ENCODE peak calls at places on chromosomes 13 and 19, in six cellular contexts. G, I, T, R, W and D are unnamed samples.

GRCh38 chr13:111338841-111339240 is 18.4 kb downstream of the TEX29 start:
- DNase-seq in G (no peak), I (no peak), T (no peak), R (no peak), W (no peak), D (no peak)

GRCh38 chr13:51849145-51850101 is 4.4 kb upstream of the TMEM272 start:
- DNase-seq in G (peak; percentile 74), I (peak; percentile 43), T (peak; percentile 16), R (no peak), W (no peak), D (no peak)

GRCh38 chr19:2425622-2426581 is 1.5 kb downstream of the TIMM13 start:
- DNase-seq in G (no peak), I (no peak), T (no peak), R (no peak), W (no peak), D (no peak)

GRCh38 chr13:98556968-98557591 is 19.8 kb downstream of the STK24 start:
- DNase-seq in G (peak; percentile 52), I (peak; percentile 43), T (no peak), R (no peak), W (no peak), D (no peak)

GRCh38 chr19:44752816-44753618 is 4.5 kb downstream of the BCL3 start:
- DNase-seq in G (peak; percentile 68), I (peak; percentile 89), T (peak; percentile 95), R (peak; percentile 83), W (peak; percentile 80), D (peak; percentile 78)

GRCh38 chr19:5343848-5344247 is 3.2 kb upstream of the PTPRS start:
- DNase-seq in G (no peak), I (no peak), T (no peak), R (no peak), W (no peak), D (peak; percentile 60)

GRCh38 chr13:47249296-47249695 is 352.4 kb upstream of the HTR2A start:
- DNase-seq in G (no peak), I (no peak), T (no peak), R (no peak), W (no peak), D (no peak)

GRCh38 chr13:25085125-25085742 is 10.7 kb upstream of the PABPC3 start:
- DNase-seq in G (peak; percentile 51), I (peak; percentile 90), T (peak; percentile 51), R (no peak), W (no peak), D (no peak)

GRCh38 chr13:70613295-70613694 is 505.0 kb upstream of the KLHL1 start:
- DNase-seq in G (peak; percentile 21), I (no peak), T (no peak), R (no peak), W (no peak), D (no peak)

GRCh38 chr13:42875448-42876269 is 94.3 kb downstream of the FAM216B start:
- DNase-seq in G (peak; percentile 35), I (no peak), T (peak; percentile 79), R (no peak), W (no peak), D (no peak)

GRCh38 chr19:33374406-33374703 is 846 bp downstream of the CEBPG start:
- DNase-seq in G (peak; percentile 53), I (peak; percentile 37), T (no peak), R (no peak), W (no peak), D (no peak)

GRCh38 chr13:60944016-60944415 is 471.6 kb downstream of the PCDH20 start:
- DNase-seq in G (no peak), I (no peak), T (no peak), R (no peak), W (no peak), D (no peak)

GRCh38 chr13:63299995-63300394 is 1884.3 kb upstream of the PCDH20 start:
- DNase-seq in G (no peak), I (no peak), T (no peak), R (no peak), W (no peak), D (no peak)

GRCh38 chr13:105920375-105920774 is 615.1 kb downstream of the EFNB2 start:
- DNase-seq in G (no peak), I (no peak), T (peak; percentile 90), R (no peak), W (no peak), D (no peak)

GRCh38 chr19:56637976-56638555 is 4.9 kb upstream of the SMIM17 start:
- DNase-seq in G (no peak), I (no peak), T (peak; percentile 83), R (no peak), W (no peak), D (no peak)

GRCh38 chr19:43439183-43440063 is 24.7 kb downstream of the TEX101 start:
- DNase-seq in G (no peak), I (no peak), T (no peak), R (no peak), W (no peak), D (peak; percentile 36)

GRCh38 chr13:26412263-26412662 is 145.2 kb upstream of the WASF3 start:
- DNase-seq in G (no peak), I (no peak), T (no peak), R (no peak), W (no peak), D (no peak)

GRCh38 chr19:2003901-2004300 is 11.6 kb downstream of the BTBD2 start:
- DNase-seq in G (no peak), I (no peak), T (no peak), R (no peak), W (no peak), D (no peak)

GRCh38 chr19:15320118-15320517 is 12.2 kb downstream of the BRD4 start:
- DNase-seq in G (no peak), I (no peak), T (no peak), R (no peak), W (no peak), D (peak; percentile 74)

GRCh38 chr13:79273045-79273444 is 133.0 kb downstream of the RBM26 start:
- DNase-seq in G (no peak), I (no peak), T (no peak), R (no peak), W (no peak), D (no peak)

GRCh38 chr13:54599413-54599812 is 1570.8 kb downstream of the OLFM4 start:
- DNase-seq in G (no peak), I (no peak), T (no peak), R (no peak), W (no peak), D (no peak)

GRCh38 chr13:114315074-114315785 is 927 bp downstream of the CHAMP1 start:
- DNase-seq in G (no peak), I (no peak), T (no peak), R (no peak), W (no peak), D (no peak)

DNA sequence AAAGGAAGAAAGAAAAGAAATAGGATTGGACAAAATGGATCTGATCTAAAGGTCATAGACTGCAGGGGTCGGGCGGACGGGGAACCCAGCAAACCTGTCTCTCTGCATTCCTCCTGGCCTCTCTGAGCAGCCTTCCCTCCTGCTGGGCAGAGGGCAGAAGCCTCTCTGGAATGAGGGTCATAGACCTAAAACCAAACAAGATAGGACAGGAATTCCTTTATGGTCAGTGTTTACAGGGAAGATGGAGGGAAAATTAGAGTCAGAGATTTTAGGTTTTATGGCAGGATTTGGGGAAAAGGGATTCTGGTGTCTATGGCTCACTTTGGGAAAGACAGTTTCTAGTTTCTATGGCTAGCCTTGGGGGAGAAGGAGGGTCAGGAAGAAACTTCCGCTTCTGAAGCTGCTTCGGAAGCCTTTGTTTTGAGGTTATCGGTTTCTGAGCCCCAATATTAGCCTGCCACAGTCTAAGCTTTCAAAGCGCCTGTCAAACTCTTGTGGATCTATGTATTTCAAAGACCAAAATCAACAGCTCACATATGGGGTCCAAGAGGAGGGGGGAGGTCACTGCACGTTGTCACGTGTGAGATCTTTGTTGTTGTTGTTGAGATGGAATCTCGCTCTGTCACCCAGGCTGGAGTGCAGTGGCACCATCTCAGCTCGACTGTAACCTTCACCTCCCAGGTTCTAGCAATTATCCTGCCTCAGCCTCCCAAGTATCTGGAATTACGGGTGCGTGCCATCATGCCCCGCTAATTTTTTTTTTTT is 18.9 kb upstream of the DPRX start:
- DNase-seq in G (no peak), I (no peak), T (no peak), R (no peak), W (no peak), D (no peak)
- H3K27me3 ChIP-seq in G (peaks cover 51% of the 10 kb centered on the region), I (peaks cover 78% of the 10 kb centered on the region), T (no peaks in the 10 kb centered on the region), R (no peaks in the 10 kb centered on the region), W (no peaks in the 10 kb centered on the region), D (no peaks in the 10 kb centered on the region)

GRCh38 chr19:45780146-45780447 is 2.2 kb downstream of the DMPK start:
- DNase-seq in G (no peak), I (no peak), T (no peak), R (no peak), W (no peak), D (no peak)
- H3K4me3 ChIP-seq in G (no peak overlapping the region), I (no peak overlapping the region), T (no peak overlapping the region), R (peak overlapping the region; percentile 57), W (peak overlapping the region; percentile 91), D (peak overlapping the region; percentile 77)

DNA sequence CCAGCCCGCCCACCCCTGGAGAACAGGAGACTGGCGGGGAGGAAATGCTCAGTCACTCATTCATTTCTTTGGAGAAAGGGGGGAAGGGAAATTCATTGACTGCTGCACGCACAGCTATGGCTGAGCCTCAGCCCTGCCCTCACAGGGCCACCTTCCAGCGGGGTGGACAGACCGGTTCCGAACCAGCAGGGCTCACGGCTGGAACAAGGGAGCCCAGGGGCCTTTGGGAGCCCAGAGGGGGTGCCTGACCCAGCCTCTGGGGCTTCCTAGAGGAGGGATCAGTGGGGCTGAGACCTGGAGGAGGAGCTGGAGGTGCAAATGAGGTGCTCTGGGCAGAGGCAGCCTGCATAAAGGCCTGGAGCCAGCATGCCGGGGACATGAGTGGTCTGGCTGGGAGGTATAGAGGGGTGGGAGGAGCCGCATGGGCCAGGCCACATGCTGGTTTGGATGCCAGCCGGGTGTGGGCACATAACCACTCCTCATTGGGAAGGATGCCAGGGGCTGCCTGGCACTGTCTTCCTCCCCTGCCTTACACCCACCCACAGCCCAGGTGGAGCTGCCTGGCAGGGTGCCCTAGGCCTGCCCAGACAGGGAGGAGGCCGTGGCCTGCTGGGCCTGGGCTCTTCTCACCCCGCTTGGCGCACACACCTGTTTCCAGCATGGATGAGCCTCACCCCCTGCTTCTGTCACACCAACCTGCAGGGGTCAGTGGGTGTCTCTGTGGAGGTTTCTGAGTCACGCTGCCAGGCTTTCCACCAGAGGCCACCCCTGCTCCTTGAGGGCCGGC is 26.9 kb downstream of the PPP5C start:
- DNase-seq in G (peak; percentile 80), I (no peak), T (peak; percentile 68), R (peak; percentile 31), W (peak; percentile 57), D (no peak)
- TF ChIP-seq CTCF in G (no peak), I (no peak), T (peak; percentile 2), R (no peak), W (no peak), D (no peak)

GRCh38 chr13:77489566-77490337 is 45.8 kb upstream of the SCEL start:
- DNase-seq in G (no peak), I (no peak), T (no peak), R (no peak), W (no peak), D (no peak)

GRCh38 chr13:77494226-77494625 is 41.3 kb upstream of the SCEL start:
- DNase-seq in G (no peak), I (no peak), T (no peak), R (no peak), W (no peak), D (no peak)

GRCh38 chr13:77492982-77493381 is 42.5 kb upstream of the SCEL start:
- DNase-seq in G (peak; percentile 26), I (no peak), T (peak; percentile 14), R (no peak), W (no peak), D (no peak)
- H3K27me3 ChIP-seq in G (peaks cover 6% of the 10 kb centered on the region), I (no peaks in the 10 kb centered on the region), T (no peaks in the 10 kb centered on the region), R (no peaks in the 10 kb centered on the region), W (no peaks in the 10 kb centered on the region), D (peaks cover 1% of the 10 kb centered on the region)